ENCODE peak calls at places on chromosomes 2 and 18, in nine cellular contexts. U, P, Y, E, I, L, K, W and S are unnamed samples. For H3K9me3, the result is how much of the 10 kb centered on the place peaks cover.

GRCh38 chr2:16123881-16124780 is 183.8 kb downstream of the MYCN start:
- DNase-seq in U (no peak), P (no peak), Y (no peak), E (no peak), I (peak), L (no peak), K (no peak), W (no peak), S (no peak)

GRCh38 chr2:75055820-75056675 is 97.6 kb downstream of the POLE4 start:
- DNase-seq in U (no peak), P (no peak), Y (no peak), E (no peak), I (no peak), L (peak), K (peak), W (no peak), S (no peak)

GRCh38 chr18:57027190-57027708 is 119.6 kb upstream of the BOD1L2 start:
- DNase-seq in U (no peak), P (no peak), Y (no peak), E (no peak), I (no peak), L (no peak), K (no peak), W (no peak), S (no peak)

GRCh38 chr2:28102455-28102874 is 211.9 kb downstream of the BABAM2 start:
- DNase-seq in U (no peak), P (peak), Y (no peak), E (peak), I (no peak), L (peak), K (no peak), W (no peak), S (no peak)

GRCh38 chr2:233846387-233847247 is 7.7 kb downstream of the HJURP start:
- DNase-seq in U (no peak), P (no peak), Y (no peak), E (no peak), I (no peak), L (no peak), K (no peak), W (no peak), S (peak)

GRCh38 chr2:231246171-231246842 is 47.9 kb downstream of the ARMC9 start:
- DNase-seq in U (no peak), P (no peak), Y (no peak), E (no peak), I (no peak), L (no peak), K (no peak), W (no peak), S (no peak)

GRCh38 chr2:237922641-237923361 is 44.0 kb upstream of the UBE2F start:
- DNase-seq in U (no peak), P (no peak), Y (peak), E (no peak), I (no peak), L (no peak), K (no peak), W (no peak), S (no peak)

GRCh38 chr2:136932700-136933099 is 167.4 kb downstream of the THSD7B start:
- DNase-seq in U (no peak), P (no peak), Y (no peak), E (no peak), I (no peak), L (no peak), K (peak), W (peak), S (no peak)

GRCh38 chr2:47905454-47906260 is 641 bp downstream of the FBXO11 start:
- DNase-seq in U (peak), P (no peak), Y (no peak), E (peak), I (peak), L (peak), K (peak), W (peak), S (peak)

GRCh38 chr2:181218271-181218935 is 238.0 kb downstream of the UBE2E3 start:
- DNase-seq in U (no peak), P (no peak), Y (no peak), E (no peak), I (no peak), L (no peak), K (peak), W (no peak), S (no peak)

GRCh38 chr18:13446581-13447470 is 228.3 kb downstream of the LDLRAD4 start:
- DNase-seq in U (no peak), P (no peak), Y (no peak), E (no peak), I (no peak), L (no peak), K (peak), W (no peak), S (no peak)

GRCh38 chr2:215693269-215693998 is 257.6 kb upstream of the FN1 start:
- DNase-seq in U (no peak), P (no peak), Y (no peak), E (no peak), I (no peak), L (peak), K (no peak), W (no peak), S (no peak)

GRCh38 chr2:38430196-38430595 is 53.1 kb upstream of the ATL2 start:
- DNase-seq in U (no peak), P (no peak), Y (no peak), E (no peak), I (no peak), L (no peak), K (no peak), W (no peak), S (no peak)

GRCh38 chr2:192060161-192060560 is 134.6 kb downstream of the TMEFF2 start:
- DNase-seq in U (no peak), P (no peak), Y (no peak), E (no peak), I (no peak), L (no peak), K (no peak), W (no peak), S (no peak)

GRCh38 chr2:128371248-128371630 is 52.6 kb upstream of the HS6ST1 start:
- DNase-seq in U (peak), P (no peak), Y (no peak), E (no peak), I (no peak), L (no peak), K (no peak), W (no peak), S (no peak)

GRCh38 chr18:63646916-63647315 is 2.9 kb upstream of the SERPINB4 start:
- DNase-seq in U (no peak), P (no peak), Y (no peak), E (no peak), I (no peak), L (no peak), K (no peak), W (no peak), S (no peak)

GRCh38 chr2:182726473-182726872 is 10.4 kb downstream of the DNAJC10 start:
- DNase-seq in U (no peak), P (no peak), Y (no peak), E (no peak), I (no peak), L (no peak), K (no peak), W (no peak), S (no peak)
- TF ChIP-seq CTCF in U (no peak), P (no peak), Y (no peak), E (no peak), I (no peak), L (no peak), K (no peak), W (no peak), S (no peak)

DNA sequence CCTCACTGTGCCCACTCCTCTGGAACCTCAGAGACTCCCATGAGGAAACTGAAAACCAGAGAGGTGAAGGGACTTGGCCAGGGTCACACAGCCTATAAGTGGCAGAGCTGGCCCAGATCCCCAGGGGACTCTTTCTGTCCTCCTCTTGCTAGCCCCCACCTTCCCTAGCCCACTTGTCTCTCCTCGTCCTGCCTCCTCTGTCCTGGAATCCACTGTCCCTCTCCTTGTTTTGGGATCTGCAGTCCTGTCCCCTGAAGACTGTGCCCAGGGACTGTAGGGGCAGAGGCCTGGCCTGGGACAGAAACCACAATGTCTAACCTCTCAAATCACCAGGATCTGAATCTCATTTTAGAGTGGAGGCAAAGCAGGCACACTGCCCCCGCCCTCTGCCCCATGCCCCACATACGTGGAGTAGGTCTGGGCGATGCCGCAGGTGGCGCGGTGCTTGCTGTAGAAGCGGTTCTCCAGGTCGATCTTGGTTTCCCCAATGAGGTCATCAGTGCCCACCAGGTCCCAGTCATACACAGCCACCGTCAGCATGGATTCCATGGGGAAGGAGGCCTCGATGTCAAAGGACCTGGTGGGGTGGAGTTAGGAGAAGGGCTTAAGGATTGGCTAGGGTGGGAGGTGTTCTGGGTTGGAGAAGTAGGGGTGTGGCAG is 12.5 kb downstream of the OTOF start:
- DNase-seq in U (no peak), P (no peak), Y (no peak), E (no peak), I (no peak), L (no peak), K (no peak), W (no peak), S (no peak)
- H3K9me3 ChIP-seq in U (under half), P (under half), Y (under half), E (under half), I (under half), L (under half), K (under half), W (under half), S (under half)

GRCh38 chr18:45920367-45920766 is 46.8 kb downstream of the EPG5 start:
- DNase-seq in U (peak), P (no peak), Y (peak), E (no peak), I (peak), L (peak), K (no peak), W (no peak), S (peak)

GRCh38 chr18:45910405-45911023 is 56.6 kb downstream of the EPG5 start:
- DNase-seq in U (no peak), P (peak), Y (no peak), E (peak), I (peak), L (peak), K (peak), W (peak), S (peak)

GRCh38 chr18:45913276-45913675 is 53.9 kb downstream of the EPG5 start:
- DNase-seq in U (no peak), P (no peak), Y (no peak), E (no peak), I (no peak), L (no peak), K (no peak), W (no peak), S (no peak)

DNA sequence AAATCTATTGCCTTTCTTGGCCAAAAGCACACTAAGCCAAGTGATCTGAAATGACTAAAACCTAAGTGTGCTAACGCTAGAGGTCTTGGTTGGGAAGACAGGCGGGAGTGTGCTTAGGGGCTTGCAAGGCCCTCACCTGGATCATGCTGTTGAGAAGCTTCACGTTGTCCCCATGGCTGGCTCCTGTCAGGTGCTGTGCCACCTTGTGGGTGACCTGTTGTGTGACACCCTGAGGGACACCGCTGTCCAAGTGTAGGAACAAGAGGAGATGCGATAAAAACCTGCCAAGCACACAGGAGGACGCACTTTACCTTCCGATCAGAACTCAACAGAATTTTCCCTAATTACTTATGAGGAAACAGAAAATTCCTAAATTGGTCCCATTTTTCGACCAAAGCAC is 50.8 kb downstream of the EPG5 start:
- DNase-seq in U (no peak), P (no peak), Y (no peak), E (no peak), I (no peak), L (no peak), K (peak), W (peak), S (no peak)
- TF ChIP-seq CTCF in U (no peak), P (peak), Y (no peak), E (no peak), I (no peak), L (no peak), K (peak), W (peak), S (no peak)

DNA sequence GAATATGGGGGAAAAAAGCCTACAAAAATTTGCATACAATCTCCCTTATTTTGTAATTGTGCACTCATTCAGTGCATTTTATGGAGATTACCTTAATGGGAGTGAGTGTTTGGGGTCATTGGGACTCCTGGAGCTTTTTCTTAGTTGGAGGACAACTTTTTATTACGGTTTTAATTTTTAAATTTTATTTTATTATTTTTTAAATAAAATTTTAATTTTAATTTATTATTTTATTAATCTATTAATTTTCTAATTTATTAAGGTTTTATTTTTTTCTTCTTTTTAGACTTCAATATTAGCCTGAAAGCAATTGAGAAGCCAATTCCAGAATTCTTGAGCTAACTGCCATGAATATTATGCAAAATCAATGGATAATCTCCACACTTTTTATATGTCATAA is 355.0 kb downstream of the SOCS6 start:
- DNase-seq in U (no peak), P (no peak), Y (no peak), E (no peak), I (no peak), L (no peak), K (no peak), W (no peak), S (no peak)
- H3K9me3 ChIP-seq in U (under half), P (under half), Y (under half), E (under half), I (under half), L (under half), K (under half), W (under half), S (under half)

GRCh38 chr18:35141077-35141476 is 99.8 kb upstream of the ZNF397 start:
- DNase-seq in U (no peak), P (no peak), Y (no peak), E (no peak), I (no peak), L (no peak), K (no peak), W (no peak), S (no peak)

GRCh38 chr18:35141567-35142269 is 99.1 kb upstream of the ZNF397 start:
- DNase-seq in U (no peak), P (no peak), Y (no peak), E (no peak), I (no peak), L (no peak), K (no peak), W (no peak), S (no peak)

GRCh38 chr18:35144628-35145027 is 96.2 kb upstream of the ZNF397 start:
- DNase-seq in U (no peak), P (no peak), Y (no peak), E (no peak), I (no peak), L (no peak), K (no peak), W (no peak), S (no peak)

GRCh38 chr18:35142270-35142605 is 98.6 kb upstream of the ZNF397 start:
- DNase-seq in U (no peak), P (no peak), Y (no peak), E (no peak), I (no peak), L (no peak), K (no peak), W (no peak), S (no peak)

GRCh38 chr18:35143615-35144596 is 96.9 kb upstream of the ZNF397 start:
- DNase-seq in U (peak), P (peak), Y (no peak), E (peak), I (peak), L (peak), K (peak), W (peak), S (peak)
- TF ChIP-seq CTCF in U (peak), P (peak), Y (peak), E (peak), I (peak), L (peak), K (peak), W (peak), S (peak)